ENCODE peak calls at places on chromosomes 16 and 17, in ten cellular contexts. L is esophagus muscularis mucosa, N is spleen, P is prostate gland, O is HCT116, T is SK-N-SH, B is stomach, I is endothelial cell of umbilical vein, U is Panc1, S is K562. H is an unnamed sample.
A peak's percentile ranks its signal among the peaks of the same experiment; 100 is the strongest.

GRCh38 chr16:21197621-21198020 is 13.8 kb downstream of the ZP2 start:
- DNase-seq in I (no peak), P (no peak), S (no peak), T (no peak), B (no peak), O (no peak), N (no peak), U (no peak), L (no peak), H (no peak)

GRCh38 chr17:6365187-6365943 is 69.6 kb downstream of the AIPL1 start:
- DNase-seq in O (no peak), S (no peak), L (peak; percentile 57), P (no peak), T (no peak), N (no peak), U (peak; percentile 64), I (no peak), B (no peak), H (no peak)

GRCh38 chr17:41959336-41960095 is 7.1 kb upstream of the CNP start:
- DNase-seq in B (no peak), I (peak; percentile 36), O (peak; percentile 27), S (peak; percentile 65), U (no peak), P (no peak), T (peak; percentile 73), L (no peak), N (no peak), H (no peak)

GRCh38 chr17:4156750-4157381 is 13.9 kb downstream of the CYB5D2 start:
- DNase-seq in O (no peak), N (no peak), B (no peak), L (no peak), S (peak; percentile 58), P (no peak), U (no peak), I (no peak), T (no peak), H (no peak)

GRCh38 chr17:46726106-46726670 is 92.3 kb downstream of the WNT3 start:
- DNase-seq in U (no peak), L (no peak), S (no peak), N (no peak), O (no peak), P (no peak), B (no peak), T (no peak), I (no peak), H (no peak)

GRCh38 chr17:60618080-60618479 is 18.1 kb downstream of the PPM1D start:
- DNase-seq in N (no peak), O (no peak), U (no peak), P (no peak), T (no peak), I (no peak), B (no peak), S (no peak), L (no peak), H (no peak)

GRCh38 chr17:7361906-7362305 is 7.0 kb downstream of the TMEM95 start:
- DNase-seq in U (no peak), N (no peak), T (no peak), S (no peak), L (no peak), I (no peak), O (no peak), P (no peak), B (no peak), H (no peak)

GRCh38 chr17:38681096-38681495 is 6.3 kb upstream of the EPOP start:
- DNase-seq in P (no peak), O (no peak), I (no peak), T (no peak), L (no peak), S (no peak), B (no peak), N (no peak), U (no peak), H (no peak)

GRCh38 chr16:66874079-66874775 is 6.1 kb upstream of the PDP2 start:
- DNase-seq in U (no peak), N (no peak), O (no peak), T (no peak), S (no peak), I (no peak), P (no peak), L (no peak), B (no peak), H (no peak)

GRCh38 chr17:38512473-38513058 is 84.3 kb downstream of the ARHGAP23 start:
- DNase-seq in T (no peak), S (no peak), N (no peak), U (no peak), P (no peak), L (no peak), B (no peak), I (no peak), O (no peak), H (no peak)

GRCh38 chr16:27703545-27703944 is 153.6 kb downstream of the KATNIP start:
- DNase-seq in N (peak; percentile 21), B (no peak), O (no peak), S (no peak), P (no peak), I (peak; percentile 84), U (no peak), T (no peak), L (no peak), H (no peak)

GRCh38 chr17:40023590-40024292 is 8.5 kb downstream of the CSF3 start:
- DNase-seq in B (peak; percentile 81), S (no peak), N (no peak), L (no peak), P (peak; percentile 36), I (peak; percentile 87), U (no peak), O (no peak), T (no peak), H (peak; percentile 80)

GRCh38 chr17:43367588-43368242 is 31.1 kb upstream of the ARL4D start:
- DNase-seq in U (peak; percentile 93), N (no peak), O (peak; percentile 96), B (no peak), T (peak; percentile 67), L (no peak), P (no peak), S (no peak), I (no peak), H (no peak)

GRCh38 chr17:76545918-76546555 is 6.2 kb downstream of the PRCD start:
- DNase-seq in P (no peak), B (no peak), L (no peak), O (no peak), U (no peak), I (no peak), N (peak; percentile 54), S (no peak), T (peak; percentile 30), H (no peak)

GRCh38 chr16:77213542-77214108 is 14.4 kb downstream of the SYCE1L start:
- DNase-seq in N (peak; percentile 81), P (no peak), S (no peak), I (peak; percentile 86), B (no peak), T (no peak), L (no peak), O (peak; percentile 98), U (peak; percentile 77), H (no peak)

GRCh38 chr17:63519972-63520882 is 2.9 kb upstream of the KCNH6 start:
- DNase-seq in O (no peak), U (no peak), L (no peak), P (peak; percentile 58), I (no peak), S (no peak), T (no peak), N (no peak), B (no peak), H (peak; percentile 73)
- H3K27me3 ChIP-seq in O (peaks cover 7% of the 10 kb centered on the region), U (peaks cover 4% of the 10 kb centered on the region), L (no peaks in the 10 kb centered on the region), P (no peaks in the 10 kb centered on the region), I (peaks cover 3% of the 10 kb centered on the region), S (peaks cover 32% of the 10 kb centered on the region), T (peaks cover 1% of the 10 kb centered on the region), N (no peaks in the 10 kb centered on the region), B (peaks cover 9% of the 10 kb centered on the region), H (peaks cover 24% of the 10 kb centered on the region)

GRCh38 chr16:62620259-62620658 is 584.0 kb upstream of the CDH8 start:
- DNase-seq in B (no peak), S (no peak), U (no peak), P (no peak), L (no peak), N (no peak), T (no peak), O (no peak), I (no peak), H (no peak)

DNA sequence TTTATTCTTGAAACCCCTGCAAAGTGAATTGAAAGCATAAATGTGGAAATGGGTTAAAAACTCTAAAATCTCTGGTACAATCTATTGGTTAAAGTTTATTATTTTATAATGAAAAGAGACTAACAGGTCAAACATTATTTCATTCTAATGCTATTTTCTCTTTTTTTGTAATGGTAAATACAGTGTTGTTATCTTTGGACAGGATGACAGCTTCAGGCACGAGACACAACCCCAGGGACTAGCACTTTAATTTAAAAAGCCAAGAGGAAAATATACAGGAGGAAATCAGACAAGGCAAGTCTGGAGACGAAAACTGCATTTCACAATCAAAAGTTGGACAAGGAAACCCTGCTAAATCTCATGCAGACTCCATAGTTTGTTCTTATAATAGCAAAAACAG is 589.1 kb upstream of the CDH8 start:
- DNase-seq in B (no peak), O (no peak), U (no peak), N (no peak), S (no peak), I (no peak), T (no peak), L (no peak), P (no peak), H (no peak)
- TF ChIP-seq POLR2AphosphoS5 in B (no peak), O (no peak), U (no peak), N (no peak), S (no peak), I (no peak), T (no peak), L (no peak), P (no peak), H (no peak)

DNA sequence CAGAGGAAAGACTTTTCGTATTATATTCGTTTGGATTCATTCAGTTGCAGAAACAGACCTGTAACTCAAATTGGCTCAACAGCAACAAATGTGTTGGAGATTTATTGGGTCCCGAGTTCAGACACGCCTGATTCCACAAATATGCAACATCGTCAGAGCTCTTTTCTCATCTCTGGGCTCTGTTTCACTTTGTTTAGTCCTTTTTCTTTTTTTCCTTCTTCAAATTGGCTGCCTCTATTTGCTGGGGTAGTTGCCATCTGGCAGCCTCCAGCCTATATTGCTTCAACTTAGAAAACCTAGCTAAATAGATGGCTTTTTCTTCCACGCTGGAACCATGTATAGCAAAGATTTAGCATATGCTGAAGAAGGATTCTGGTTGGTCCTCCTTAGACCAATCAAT is 398.5 kb downstream of the RBFOX1 start:
- DNase-seq in B (no peak), I (no peak), O (no peak), T (no peak), N (no peak), L (no peak), U (no peak), S (no peak), P (peak; percentile 5), H (no peak)
- H3K4me1 ChIP-seq in B (no peaks in the 10 kb centered on the region), I (no peaks in the 10 kb centered on the region), O (no peaks in the 10 kb centered on the region), T (no peaks in the 10 kb centered on the region), N (no peaks in the 10 kb centered on the region), L (no peaks in the 10 kb centered on the region), U (no peaks in the 10 kb centered on the region), S (no peaks in the 10 kb centered on the region), P (no peaks in the 10 kb centered on the region), H (no peaks in the 10 kb centered on the region)

DNA sequence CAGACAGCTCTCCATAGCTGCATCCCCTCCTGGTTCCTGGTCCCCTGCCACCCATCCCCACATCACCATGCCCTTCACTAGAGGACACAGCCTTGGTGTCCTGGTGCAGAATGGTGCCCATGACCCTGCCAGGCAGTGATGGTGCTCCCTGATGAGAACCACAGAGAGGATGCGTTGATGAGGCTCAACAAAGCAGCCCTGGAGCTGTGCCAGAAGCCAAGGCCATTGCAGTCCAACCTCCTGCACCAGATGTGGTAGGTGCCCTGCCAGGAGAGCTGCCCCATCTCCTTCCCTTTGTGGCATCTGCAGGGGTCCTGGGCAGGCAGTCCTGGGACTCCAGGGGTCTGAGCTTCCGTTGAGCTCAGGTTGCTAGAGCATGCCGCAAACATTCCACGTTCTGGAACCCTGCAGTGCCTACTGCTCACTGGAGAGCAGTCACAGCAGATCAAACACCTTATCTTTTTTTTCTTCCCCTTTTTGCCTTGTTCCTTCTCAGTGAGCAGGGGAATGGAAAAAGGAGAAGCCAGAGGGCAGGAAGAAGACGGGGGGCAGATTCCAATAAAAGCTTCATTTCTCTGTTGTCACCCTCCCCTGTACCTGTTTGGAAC is 5.3 kb upstream of the EPN3 start:
- DNase-seq in B (no peak), T (no peak), S (no peak), O (no peak), N (no peak), I (no peak), L (no peak), P (no peak), U (no peak), H (no peak)
- H3K27me3 ChIP-seq in B (peaks cover 8% of the 10 kb centered on the region), T (peaks cover 17% of the 10 kb centered on the region), S (peaks cover 49% of the 10 kb centered on the region), O (no peaks in the 10 kb centered on the region), N (peaks cover 10% of the 10 kb centered on the region), I (peaks cover 15% of the 10 kb centered on the region), L (peaks cover 11% of the 10 kb centered on the region), P (no peaks in the 10 kb centered on the region), U (no peaks in the 10 kb centered on the region), H (peaks cover 16% of the 10 kb centered on the region)

H was measured in transverse colon.